ENCODE peak calls at places on chromosomes 7 and 10, in eight cellular contexts. U, O, B, V, M, K, I and T are unnamed samples. For H3K4me1, the result is how much of the 10 kb centered on the place peaks cover.

GRCh38 chr7:111517441-111518037 is 44.8 kb downstream of the IMMP2L start:
- DNase-seq in B (no peak), M (no peak), I (no peak), O (no peak), U (peak), K (no peak), V (no peak), T (no peak)

GRCh38 chr7:13981070-13981469 is 8.4 kb downstream of the ETV1 start:
- DNase-seq in K (no peak), U (peak), V (peak), O (peak), B (peak), I (no peak), M (peak), T (peak)

GRCh38 chr7:16060492-16060891 is 360.8 kb downstream of the CRPPA start:
- DNase-seq in U (no peak), K (no peak), M (no peak), B (no peak), O (peak), V (no peak), I (no peak), T (no peak)

GRCh38 chr7:127912901-127913300 is 118.3 kb downstream of the LRRC4 start:
- DNase-seq in I (no peak), K (no peak), O (no peak), V (no peak), B (peak), U (no peak), M (no peak), T (no peak)

GRCh38 chr7:106535234-106536026 is 125.5 kb downstream of the CCDC71L start:
- DNase-seq in K (no peak), O (peak), B (no peak), V (no peak), U (no peak), M (no peak), I (no peak), T (no peak)

GRCh38 chr10:58064714-58065528 is 202.8 kb downstream of the IPMK start:
- DNase-seq in V (peak), O (peak), B (peak), K (peak), I (peak), M (peak), U (peak), T (peak)

GRCh38 chr7:107879400-107880035 is 11.5 kb upstream of the DLD start:
- DNase-seq in U (peak), V (peak), O (peak), B (peak), I (peak), K (peak), M (peak), T (peak)

GRCh38 chr7:149544028-149544427 is 46.4 kb upstream of the ZNF746 start:
- DNase-seq in O (peak), K (no peak), V (no peak), I (no peak), M (no peak), B (no peak), U (peak), T (no peak)

GRCh38 chr7:139582671-139583155 is 59.2 kb downstream of the CLEC2L start:
- DNase-seq in M (no peak), V (no peak), U (no peak), B (no peak), O (no peak), I (no peak), K (no peak), T (no peak)

GRCh38 chr10:56911906-56912480 is 550.9 kb upstream of the ZWINT start:
- DNase-seq in O (no peak), M (no peak), B (no peak), I (no peak), K (peak), U (no peak), V (no peak), T (no peak)

GRCh38 chr10:32979041-32979440 is 21.0 kb upstream of the ITGB1 start:
- DNase-seq in U (no peak), I (no peak), V (no peak), O (peak), K (no peak), B (no peak), M (no peak), T (no peak)

GRCh38 chr10:48523212-48523819 is 81.6 kb downstream of the ARHGAP22 start:
- DNase-seq in M (peak), U (peak), V (peak), K (no peak), O (peak), B (peak), I (no peak), T (peak)

GRCh38 chr7:113521468-113521867 is 397.3 kb downstream of the PPP1R3A start:
- DNase-seq in K (peak), O (peak), U (no peak), I (no peak), M (no peak), B (no peak), V (no peak), T (no peak)

GRCh38 chr10:122981066-122981464 is 864 bp downstream of the PSTK start:
- DNase-seq in O (peak), U (peak), B (peak), V (peak), M (peak), K (peak), I (peak), T (peak)

GRCh38 chr10:75170215-75170614 is 40.4 kb upstream of the VDAC2 start:
- DNase-seq in B (no peak), O (no peak), M (no peak), V (no peak), I (no peak), K (no peak), U (no peak), T (no peak)

GRCh38 chr7:72538856-72539255 is 126.7 kb upstream of the CALN1 start:
- DNase-seq in O (no peak), V (peak), I (no peak), K (no peak), B (no peak), U (no peak), M (peak), T (no peak)

GRCh38 chr7:143345428-143345900 is 17.0 kb downstream of the FAM131B start:
- DNase-seq in O (peak), V (peak), K (no peak), M (peak), U (no peak), B (peak), I (no peak), T (peak)

GRCh38 chr7:5332579-5332978 is 49.8 kb downstream of the SLC29A4 start:
- DNase-seq in K (no peak), B (no peak), V (no peak), I (no peak), O (no peak), M (peak), U (no peak), T (no peak)

GRCh38 chr7:136086712-136087111 is 109.6 kb upstream of the MTPN start:
- DNase-seq in K (peak), V (peak), I (peak), U (peak), O (peak), B (peak), M (peak), T (peak)

GRCh38 chr7:141071855-141072547 is 1.9 kb upstream of the TMEM178B start:
- DNase-seq in I (no peak), V (no peak), B (no peak), M (peak), O (peak), K (peak), U (no peak), T (peak)

GRCh38 chr10:122459586-122460273 is 1.6 kb upstream of the HTRA1 start:
- DNase-seq in O (peak), V (no peak), K (no peak), I (no peak), U (no peak), M (no peak), B (no peak), T (no peak)

GRCh38 chr7:139861794-139862193 is 32.7 kb downstream of the TBXAS1 start:
- DNase-seq in V (no peak), M (no peak), B (no peak), K (no peak), U (no peak), O (no peak), I (no peak), T (no peak)

GRCh38 chr7:140358771-140359095 is 39.6 kb downstream of the SLC37A3 start:
- DNase-seq in B (no peak), V (no peak), U (no peak), I (no peak), M (no peak), K (no peak), O (no peak), T (no peak)

GRCh38 chr10:98488669-98489430 is 42.1 kb upstream of the HPS1 start:
- DNase-seq in B (no peak), M (no peak), V (no peak), K (no peak), O (no peak), I (no peak), U (peak), T (no peak)

GRCh38 chr7:93821463-93821862 is 69.1 kb downstream of the TFPI2 start:
- DNase-seq in K (peak), U (no peak), B (no peak), M (no peak), V (no peak), I (no peak), O (no peak), T (no peak)

GRCh38 chr7:46153951-46154787 is 233.1 kb upstream of the IGFBP3 start:
- DNase-seq in V (no peak), U (peak), K (peak), I (no peak), M (no peak), B (peak), O (peak), T (no peak)

GRCh38 chr10:51972733-51973346 is 273.4 kb upstream of the CSTF2T start:
- DNase-seq in V (no peak), B (no peak), K (no peak), M (no peak), U (no peak), I (no peak), O (no peak), T (no peak)

GRCh38 chr10:33306756-33307519 is 27.5 kb downstream of the NRP1 start:
- DNase-seq in V (no peak), I (no peak), O (peak), U (peak), M (no peak), B (peak), K (no peak), T (no peak)

GRCh38 chr10:8069108-8069507 is 14.6 kb downstream of the GATA3 start:
- DNase-seq in K (no peak), U (no peak), B (no peak), M (no peak), I (no peak), V (no peak), O (no peak), T (no peak)

GRCh38 chr10:113780681-113781250 is 29.3 kb downstream of the PLEKHS1 start:
- DNase-seq in U (no peak), K (no peak), V (no peak), B (no peak), I (no peak), O (no peak), M (peak), T (no peak)

GRCh38 chr10:114538544-114538906 is 119.5 kb downstream of the ABLIM1 start:
- DNase-seq in I (peak), M (no peak), V (no peak), O (no peak), B (no peak), U (no peak), K (peak), T (peak)

GRCh38 chr7:26550492-26550891 is 258.8 kb downstream of the SNX10 start:
- DNase-seq in V (no peak), I (no peak), M (no peak), O (no peak), B (no peak), K (no peak), U (peak), T (no peak)
- H3K4me1 ChIP-seq in V (under half), I (under half), M (under half), O (under half), B (under half), K (under half), U (under half), T (under half)

GRCh38 chr10:89047397-89047796 is 56.8 kb downstream of the FAS start:
- DNase-seq in I (no peak), B (no peak), V (no peak), U (no peak), K (no peak), O (peak), M (no peak), T (no peak)

GRCh38 chr10:89043052-89043451 is 52.5 kb downstream of the FAS start:
- DNase-seq in V (no peak), U (no peak), K (no peak), B (no peak), I (no peak), O (no peak), M (no peak), T (no peak)

DNA sequence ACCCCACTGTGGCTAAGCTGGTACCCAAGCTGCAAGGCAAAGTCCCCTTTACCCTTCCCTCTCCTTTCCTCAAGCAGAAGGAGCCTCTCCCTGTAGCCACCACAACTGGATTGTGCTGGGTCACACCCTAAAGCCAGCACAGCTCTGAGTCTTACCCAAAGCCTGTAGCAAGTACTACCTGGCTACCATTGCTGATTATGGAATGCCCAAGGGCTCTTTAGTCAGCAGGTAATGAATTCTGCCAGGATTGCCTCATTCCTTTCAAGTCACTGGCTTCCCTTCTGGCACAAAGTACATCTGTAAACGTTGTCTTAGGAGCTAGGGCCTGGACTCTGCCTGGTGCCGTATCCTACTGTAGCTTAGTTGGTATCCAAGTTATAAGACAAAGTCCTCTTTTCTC is 51.9 kb downstream of the FAS start:
- DNase-seq in B (peak), U (peak), O (no peak), K (no peak), V (no peak), I (no peak), M (no peak), T (no peak)
- TF ChIP-seq EZH2phosphoT487 in B (no peak), U (no peak), O (no peak), K (no peak), V (no peak), I (no peak), M (no peak), T (no peak)

DNA sequence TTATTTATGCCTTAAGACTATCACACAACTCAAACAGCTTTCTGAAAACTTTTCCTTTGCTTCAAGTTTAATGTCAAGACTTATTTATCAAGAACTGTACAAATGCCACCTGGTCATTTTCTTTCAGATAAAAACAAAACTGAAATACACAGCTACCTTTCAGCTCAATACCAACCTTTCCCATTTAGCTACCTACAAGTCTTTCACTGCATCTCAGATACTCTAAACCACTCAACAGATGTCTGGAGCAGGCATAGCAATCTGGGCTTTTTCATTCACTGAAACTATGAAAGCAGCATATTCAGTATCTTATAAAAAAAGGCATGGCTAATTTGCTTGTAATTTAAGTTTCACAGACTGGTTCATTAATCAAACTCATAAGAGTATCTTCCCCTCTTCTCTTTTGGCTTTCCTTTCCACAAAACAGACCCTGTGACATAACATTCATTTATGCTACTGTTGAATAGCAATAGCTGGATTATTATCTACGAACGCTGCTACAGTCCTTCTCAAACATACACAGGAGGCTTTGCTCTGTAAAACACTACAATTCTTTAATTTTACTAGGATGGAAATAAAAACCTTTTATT is 8.2 kb downstream of the TRA2A start:
- DNase-seq in B (no peak), O (no peak), U (no peak), V (no peak), M (no peak), I (no peak), K (peak), T (no peak)
- H3K4me3 ChIP-seq in B (no peak), O (no peak), U (no peak), V (no peak), M (no peak), I (no peak), K (no peak), T (no peak)

DNA sequence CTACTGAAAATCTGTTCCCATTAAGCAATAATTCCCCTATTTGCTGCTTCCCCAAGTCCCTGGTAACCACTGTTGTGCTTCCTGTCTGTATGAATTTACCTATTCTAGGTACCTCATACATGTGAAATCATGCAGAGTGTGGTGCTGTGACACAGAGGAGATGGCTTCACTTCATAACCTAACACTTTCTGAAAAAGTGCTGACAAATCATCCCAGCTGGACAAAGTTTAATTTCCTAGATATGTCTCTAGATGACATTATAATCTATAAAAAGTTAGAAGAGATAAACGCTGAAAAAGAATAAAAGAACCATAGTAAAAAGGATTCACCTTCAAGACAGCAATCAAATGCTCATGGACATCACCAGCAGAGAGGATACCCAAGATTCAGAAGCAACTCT is 277.9 kb downstream of the SKIDA1 start:
- DNase-seq in I (no peak), U (no peak), O (no peak), V (no peak), K (no peak), M (no peak), B (no peak), T (no peak)
- H3K4me1 ChIP-seq in I (under half), U (under half), O (under half), V (under half), K (under half), M (under half), B (under half), T (under half)

GRCh38 chr7:50335795-50336754 is 31.6 kb downstream of the IKZF1 start:
- DNase-seq in I (peak), B (no peak), O (no peak), U (no peak), M (peak), V (no peak), K (no peak), T (no peak)
- TF ChIP-seq EZH2phosphoT487 in I (no peak), B (no peak), O (no peak), U (no peak), M (no peak), V (no peak), K (no peak), T (no peak)

GRCh38 chr7:73832806-73833205 is 2.0 kb downstream of the CLDN4 start:
- DNase-seq in O (no peak), I (no peak), M (no peak), V (no peak), K (no peak), U (peak), B (no peak), T (no peak)

GRCh38 chr7:73830872-73831655 is at the start of gene CLDN4:
- DNase-seq in O (no peak), I (no peak), U (peak), K (no peak), M (no peak), B (peak), V (peak), T (peak)

GRCh38 chr7:73831656-73832579 is 1.1 kb downstream of the CLDN4 start:
- DNase-seq in K (no peak), M (no peak), I (no peak), U (peak), V (peak), B (peak), O (no peak), T (peak)

GRCh38 chr7:73834626-73835191 is 3.9 kb downstream of the CLDN4 start:
- DNase-seq in I (no peak), U (no peak), V (no peak), M (peak), O (no peak), B (no peak), K (no peak), T (no peak)

GRCh38 chr7:73833251-73833919 is 2.6 kb downstream of the CLDN4 start:
- DNase-seq in K (no peak), O (no peak), U (peak), I (no peak), B (peak), V (no peak), M (no peak), T (no peak)
- H3K4me3 ChIP-seq in K (no peak), O (no peak), U (peak), I (no peak), B (no peak), V (peak), M (no peak), T (no peak)

DNA sequence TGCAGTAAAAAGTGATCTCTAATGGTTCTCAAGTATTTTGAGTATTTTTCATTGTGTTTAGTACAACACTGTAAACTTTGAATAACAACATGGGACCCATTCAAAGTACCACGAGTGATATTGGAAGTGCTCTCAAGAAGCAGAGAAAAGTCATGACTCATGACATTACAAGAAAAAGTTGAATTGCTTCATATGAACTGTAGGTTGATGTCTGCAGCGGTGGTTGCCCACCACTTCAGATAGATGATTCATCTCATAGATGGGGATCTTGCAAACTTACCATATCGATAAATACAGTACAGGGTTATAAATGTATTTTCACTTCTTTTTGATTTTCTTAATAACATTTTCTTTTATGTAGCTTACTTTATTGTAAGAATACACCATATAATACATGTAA is 34.0 kb downstream of the ENTPD1 start:
- DNase-seq in K (no peak), I (no peak), B (no peak), M (no peak), O (peak), V (no peak), U (no peak), T (no peak)
- H3K4me1 ChIP-seq in K (under half), I (under half), B (under half), M (under half), O (under half), V (under half), U (under half), T (under half)

GRCh38 chr7:1086588-1087461 is 1.1 kb upstream of the GPER1 start:
- DNase-seq in U (peak), K (no peak), M (peak), B (peak), V (peak), O (peak), I (peak), T (peak)
- TF ChIP-seq EZH2phosphoT487 in U (no peak), K (no peak), M (no peak), B (no peak), V (no peak), O (no peak), I (no peak), T (no peak)

DNA sequence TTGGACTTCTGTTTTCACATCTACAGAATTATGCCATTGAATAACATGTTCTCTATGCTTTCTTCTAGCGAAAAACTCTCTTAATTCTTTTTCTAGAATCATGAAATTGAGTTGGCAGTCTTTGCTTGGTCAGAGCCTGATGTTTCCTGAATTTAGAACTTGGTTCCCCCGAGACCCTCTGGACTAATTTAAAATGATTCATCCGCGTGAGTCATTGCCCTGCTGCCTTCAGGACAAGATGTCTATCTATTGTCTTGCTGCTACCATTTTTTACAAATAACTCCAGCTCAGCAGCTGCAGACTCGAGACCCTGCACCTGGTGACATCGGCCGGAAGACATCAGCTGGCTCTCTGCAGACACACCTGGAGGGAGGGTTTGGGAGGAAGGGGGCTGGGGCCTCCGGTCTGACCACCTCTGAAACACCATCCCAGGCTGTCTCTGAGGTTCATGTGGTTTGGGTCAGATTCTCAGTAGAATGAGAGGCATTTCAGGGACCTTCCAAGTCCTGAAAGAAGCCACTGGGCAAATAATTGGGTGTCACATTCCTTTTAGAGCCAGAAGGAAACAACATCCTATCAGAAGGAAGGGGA is 20.9 kb upstream of the KLF6 start:
- DNase-seq in M (no peak), V (peak), K (peak), U (peak), B (peak), O (peak), I (peak), T (no peak)
- H3K4me3 ChIP-seq in M (peak), V (peak), K (peak), U (peak), B (no peak), O (peak), I (peak), T (no peak)

GRCh38 chr7:45028920-45029344 is 28.9 kb downstream of the CCM2 start:
- DNase-seq in B (no peak), V (no peak), U (no peak), O (no peak), M (no peak), K (no peak), I (no peak), T (no peak)
- H3K4me1 ChIP-seq in B (under half), V (under half), U (under half), O (under half), M (under half), K (half or more), I (half or more), T (under half)